ENCODE peak calls at places on chromosome X, in eight cellular contexts. X is A673, G is ascending aorta, U is mammary epithelial cell, D is neural progenitor cell, Y is SK-N-SH, B is PC-3, H is dorsolateral prefrontal cortex. L is an unnamed sample.

GRCh38 chrX:47631676-47632075 is 1.9 kb upstream of the CFP start:
- DNase-seq in X (no peak), G (no peak), U (no peak), D (no peak), Y (no peak), B (no peak), H (no peak), L (no peak)

GRCh38 chrX:134736351-134736750 is 78.1 kb upstream of the PLAC1 start:
- DNase-seq in X (no peak), G (no peak), U (no peak), D (no peak), Y (no peak), B (no peak), H (no peak), L (no peak)

GRCh38 chrX:118872102-118872566 is 48.5 kb downstream of the ZCCHC12 start:
- DNase-seq in X (no peak), G (no peak), U (peak; percentile 31), D (no peak), Y (no peak), B (peak; percentile 77), H (no peak), L (no peak)

GRCh38 chrX:103733017-103733416 is 22.3 kb downstream of the TMEM31 start:
- DNase-seq in X (no peak), G (no peak), U (no peak), D (no peak), Y (no peak), B (no peak), H (no peak), L (no peak)

GRCh38 chrX:37834937-37835336 is 12.4 kb downstream of the DYNLT3 start:
- DNase-seq in X (no peak), G (no peak), U (no peak), D (no peak), Y (no peak), B (peak; percentile 36), H (no peak), L (no peak)

GRCh38 chrX:83997781-83998180 is 136.8 kb downstream of the CYLC1 start:
- DNase-seq in X (no peak), G (no peak), U (no peak), D (no peak), Y (no peak), B (no peak), H (no peak), L (no peak)

GRCh38 chrX:120769576-120770341 is 105.9 kb downstream of the CT47B1 start:
- DNase-seq in X (peak; percentile 73), G (no peak), U (peak; percentile 64), D (peak; percentile 37), Y (peak; percentile 19), B (peak; percentile 82), H (no peak), L (peak; percentile 13)

GRCh38 chrX:136909706-136910564 is 29.4 kb upstream of the RBMX start:
- DNase-seq in X (peak; percentile 96), G (peak; percentile 40), U (peak; percentile 88), D (peak; percentile 93), Y (peak; percentile 76), B (peak; percentile 83), H (peak; percentile 43), L (peak; percentile 49)

GRCh38 chrX:130110379-130111219 is at the start of gene ELF4:
- DNase-seq in X (peak; percentile 68), G (no peak), U (peak; percentile 78), D (peak; percentile 42), Y (peak; percentile 85), B (peak; percentile 68), H (no peak), L (peak; percentile 78)

GRCh38 chrX:43349363-43349762 is 306.7 kb upstream of the MAOA start:
- DNase-seq in X (peak; percentile 71), G (no peak), U (peak; percentile 32), D (peak; percentile 62), Y (peak; percentile 25), B (peak; percentile 55), H (no peak), L (no peak)

GRCh38 chrX:9285342-9285771 is 179.5 kb upstream of the TBL1X start:
- DNase-seq in X (peak; percentile 0), G (no peak), U (no peak), D (no peak), Y (no peak), B (peak; percentile 32), H (no peak), L (peak; percentile 13)

GRCh38 chrX:116204947-116205346 is 34.4 kb downstream of the AGTR2 start:
- DNase-seq in X (peak; percentile 46), G (no peak), U (peak; percentile 11), D (peak; percentile 35), Y (peak; percentile 5), B (peak; percentile 65), H (no peak), L (no peak)

GRCh38 chrX:100072286-100072685 is 337.8 kb downstream of the PCDH19 start:
- DNase-seq in X (no peak), G (no peak), U (peak; percentile 73), D (no peak), Y (no peak), B (no peak), H (no peak), L (no peak)

GRCh38 chrX:23246001-23246400 is 88.6 kb upstream of the PTCHD1 start:
- DNase-seq in X (no peak), G (no peak), U (peak; percentile 0), D (no peak), Y (no peak), B (peak; percentile 77), H (no peak), L (no peak)

GRCh38 chrX:150934453-150934852 is 36.0 kb upstream of the CD99L2 start:
- DNase-seq in X (no peak), G (no peak), U (peak; percentile 41), D (peak; percentile 28), Y (no peak), B (peak; percentile 60), H (no peak), L (no peak)

GRCh38 chrX:506341-506740 is 119.6 kb upstream of the PPP2R3B start:
- DNase-seq in X (no peak), G (no peak), U (no peak), D (no peak), Y (no peak), B (no peak), H (no peak), L (no peak)

GRCh38 chrX:39152106-39152649 is 350.9 kb downstream of the MID1IP1 start:
- DNase-seq in X (peak; percentile 42), G (no peak), U (no peak), D (peak; percentile 67), Y (peak; percentile 65), B (peak; percentile 33), H (no peak), L (peak; percentile 24)

GRCh38 chrX:71930298-71930697 is 19.7 kb downstream of the NHSL2 start:
- DNase-seq in X (no peak), G (no peak), U (no peak), D (no peak), Y (no peak), B (no peak), H (no peak), L (no peak)

GRCh38 chrX:73876897-73877296 is 313.9 kb downstream of the CHIC1 start:
- DNase-seq in X (no peak), G (no peak), U (peak; percentile 82), D (no peak), Y (no peak), B (no peak), H (no peak), L (no peak)

GRCh38 chrX:73877687-73878086 is 314.7 kb downstream of the CHIC1 start:
- DNase-seq in X (peak; percentile 21), G (no peak), U (no peak), D (no peak), Y (no peak), B (no peak), H (no peak), L (no peak)
- H3K4me3 ChIP-seq in X (no peak overlapping the region), G (no peak overlapping the region), U (no peak overlapping the region), D (no peak overlapping the region), Y (no peak overlapping the region), B (no peak overlapping the region), H (no peak overlapping the region), L (no peak overlapping the region)

DNA sequence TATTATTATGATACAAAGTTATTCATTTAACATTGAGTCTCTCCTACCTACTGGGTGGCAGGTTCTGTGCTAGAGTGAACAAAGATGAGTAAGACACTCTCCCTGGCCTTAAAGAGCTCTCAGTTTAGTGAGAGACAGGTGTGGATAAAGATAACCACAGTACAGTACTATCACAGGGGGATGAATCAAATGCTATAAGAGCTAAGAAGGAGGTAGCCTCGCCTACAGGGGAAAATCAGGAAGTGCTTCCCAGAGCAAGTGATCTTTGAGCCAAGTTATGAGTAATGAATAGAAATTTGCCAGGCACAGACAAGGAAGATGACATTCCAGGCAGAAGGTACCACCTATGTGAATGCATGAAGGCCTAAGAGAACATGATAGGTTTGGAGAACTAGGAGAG is 3.4 kb upstream of the IGBP1 start:
- DNase-seq in X (no peak), G (no peak), U (peak; percentile 29), D (no peak), Y (no peak), B (peak; percentile 59), H (no peak), L (no peak)
- TF ChIP-seq CTCF in X (no peak), G (no peak), U (peak; percentile 34), D (no peak), Y (no peak), B (no peak), H (no peak), L (no peak)

DNA sequence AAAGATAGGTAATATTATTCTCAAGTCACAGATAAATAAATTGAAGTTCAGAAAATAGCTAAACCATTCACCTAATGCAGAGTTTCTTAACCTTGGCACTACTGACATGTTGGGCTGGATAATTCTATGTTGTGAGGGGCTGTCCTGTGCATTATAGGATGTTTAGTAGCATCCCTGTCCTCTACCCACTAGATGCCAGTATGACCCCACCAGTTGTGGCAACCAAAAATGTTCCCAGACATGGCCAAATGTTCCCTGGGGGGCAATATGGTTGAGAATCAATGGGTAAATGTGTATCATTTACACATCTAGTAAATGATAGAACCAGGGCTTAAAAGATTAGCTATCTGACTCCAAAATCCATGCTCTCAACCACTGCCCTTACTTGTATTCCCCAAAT is 140.9 kb downstream of the COL4A6 start:
- DNase-seq in X (no peak), G (no peak), U (no peak), D (no peak), Y (no peak), B (peak; percentile 16), H (no peak), L (no peak)
- H3K27me3 ChIP-seq in X (no peaks in the 10 kb centered on the region), G (no peaks in the 10 kb centered on the region), U (peaks cover 2% of the 10 kb centered on the region), D (no peaks in the 10 kb centered on the region), Y (peaks cover 20% of the 10 kb centered on the region), B (no peaks in the 10 kb centered on the region), H (peaks cover 12% of the 10 kb centered on the region), L (no peaks in the 10 kb centered on the region)

GRCh38 chrX:67543818-67544217 is at the start of gene AR:
- DNase-seq in X (no peak), G (peak; percentile 17), U (no peak), D (peak; percentile 84), Y (peak; percentile 5), B (no peak), H (no peak), L (no peak)
- H3K4me3 ChIP-seq in X (no peak within 1 kb of the TSS), G (peak within 1 kb of the TSS; percentile 42), U (peak within 1 kb of the TSS; percentile 5), D (peak within 1 kb of the TSS; percentile 58), Y (no peak within 1 kb of the TSS), B (peak within 1 kb of the TSS; percentile 42), H (peak within 1 kb of the TSS; percentile 60), L (no peak within 1 kb of the TSS)

GRCh38 chrX:48937065-48937907 is 18.5 kb upstream of the PIM2 start:
- DNase-seq in X (no peak), G (peak; percentile 32), U (no peak), D (peak; percentile 39), Y (no peak), B (no peak), H (no peak), L (peak; percentile 86)
- TF ChIP-seq CTCF in X (no peak), G (no peak), U (no peak), D (peak; percentile 46), Y (no peak), B (no peak), H (no peak), L (peak; percentile 56)

L was measured in GM06990.